ENCODE peak calls at places on chromosomes 6 and 20, in five cellular contexts. One of them, this sample, is unnamed.

GRCh38 chr6:51350308-51350904 is 531.7 kb downstream of the TFAP2B start:
- DNase-seq in IMR-90: no peak
- DNase-seq in cardiac fibroblast: peak
- DNase-seq in fibroblast of pulmonary artery: no peak
- DNase-seq in psoas muscle: no peak
- DNase-seq in this sample: no peak

GRCh38 chr20:1177680-1178079 is 7.1 kb downstream of the TMEM74B start:
- DNase-seq in IMR-90: peak
- DNase-seq in cardiac fibroblast: peak
- DNase-seq in fibroblast of pulmonary artery: peak
- DNase-seq in psoas muscle: no peak
- DNase-seq in this sample: no peak

GRCh38 chr20:7332169-7332568 is 564.7 kb downstream of the BMP2 start:
- DNase-seq in IMR-90: no peak
- DNase-seq in cardiac fibroblast: no peak
- DNase-seq in fibroblast of pulmonary artery: no peak
- DNase-seq in psoas muscle: no peak
- DNase-seq in this sample: no peak

GRCh38 chr6:139181236-139181635 is 46.4 kb downstream of the HECA start:
- DNase-seq in IMR-90: no peak
- DNase-seq in cardiac fibroblast: no peak
- DNase-seq in fibroblast of pulmonary artery: no peak
- DNase-seq in psoas muscle: no peak
- DNase-seq in this sample: no peak

GRCh38 chr6:57262491-57262890 is 40.4 kb upstream of the RAB23 start:
- DNase-seq in IMR-90: no peak
- DNase-seq in cardiac fibroblast: peak
- DNase-seq in fibroblast of pulmonary artery: no peak
- DNase-seq in psoas muscle: peak
- DNase-seq in this sample: no peak

GRCh38 chr6:10194816-10195639 is 219.8 kb downstream of the TFAP2A start:
- DNase-seq in IMR-90: no peak
- DNase-seq in cardiac fibroblast: no peak
- DNase-seq in fibroblast of pulmonary artery: no peak
- DNase-seq in psoas muscle: no peak
- DNase-seq in this sample: no peak

GRCh38 chr20:37295001-37295400 is 5.5 kb downstream of the MANBAL start:
- DNase-seq in IMR-90: peak
- DNase-seq in cardiac fibroblast: peak
- DNase-seq in fibroblast of pulmonary artery: peak
- DNase-seq in psoas muscle: no peak
- DNase-seq in this sample: peak

GRCh38 chr6:6970851-6971250 is 136.9 kb upstream of the RREB1 start:
- DNase-seq in IMR-90: no peak
- DNase-seq in cardiac fibroblast: no peak
- DNase-seq in fibroblast of pulmonary artery: no peak
- DNase-seq in psoas muscle: no peak
- DNase-seq in this sample: no peak

GRCh38 chr6:42136508-42137191 is 5.8 kb downstream of the C6orf132 start:
- DNase-seq in IMR-90: peak
- DNase-seq in cardiac fibroblast: peak
- DNase-seq in fibroblast of pulmonary artery: peak
- DNase-seq in psoas muscle: no peak
- DNase-seq in this sample: no peak
- H3K4me3 ChIP-seq in IMR-90: no peak
- H3K4me3 ChIP-seq in cardiac fibroblast: no peak
- H3K4me3 ChIP-seq in fibroblast of pulmonary artery: no peak
- H3K4me3 ChIP-seq in psoas muscle: no peak
- H3K4me3 ChIP-seq in this sample: no peak

DNA sequence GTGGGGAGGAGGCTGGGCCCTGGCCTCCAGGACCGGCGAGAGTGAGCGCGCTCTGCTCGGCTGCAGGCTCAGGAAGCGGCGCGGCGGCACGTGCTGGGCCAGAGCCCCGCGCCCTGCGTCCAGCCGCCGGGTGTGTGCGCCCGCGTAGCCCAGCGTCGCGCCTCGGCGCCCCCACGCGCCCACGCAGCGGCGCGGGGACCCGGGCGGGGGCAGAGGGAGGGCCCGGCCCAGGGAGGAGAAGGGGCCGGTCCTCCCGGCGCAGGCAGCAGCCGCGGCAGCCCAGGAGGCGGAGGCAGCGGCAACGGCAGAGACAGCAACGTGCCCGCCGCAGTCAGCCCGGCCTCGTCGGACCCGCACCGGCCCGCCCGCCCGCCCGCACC is at the start of gene EYA2:
- DNase-seq in IMR-90: peak
- DNase-seq in cardiac fibroblast: no peak
- DNase-seq in fibroblast of pulmonary artery: no peak
- DNase-seq in psoas muscle: peak
- DNase-seq in this sample: no peak
- H3K4me3 ChIP-seq in IMR-90: peak
- H3K4me3 ChIP-seq in cardiac fibroblast: no peak
- H3K4me3 ChIP-seq in fibroblast of pulmonary artery: no peak
- H3K4me3 ChIP-seq in psoas muscle: peak
- H3K4me3 ChIP-seq in this sample: peak

GRCh38 chr20:32511358-32512046 is 73.6 kb downstream of the NOL4L start:
- DNase-seq in IMR-90: no peak
- DNase-seq in cardiac fibroblast: no peak
- DNase-seq in fibroblast of pulmonary artery: no peak
- DNase-seq in psoas muscle: no peak
- DNase-seq in this sample: no peak
- H3K4me3 ChIP-seq in IMR-90: no peak
- H3K4me3 ChIP-seq in cardiac fibroblast: no peak
- H3K4me3 ChIP-seq in fibroblast of pulmonary artery: no peak
- H3K4me3 ChIP-seq in psoas muscle: no peak
- H3K4me3 ChIP-seq in this sample: no peak

DNA sequence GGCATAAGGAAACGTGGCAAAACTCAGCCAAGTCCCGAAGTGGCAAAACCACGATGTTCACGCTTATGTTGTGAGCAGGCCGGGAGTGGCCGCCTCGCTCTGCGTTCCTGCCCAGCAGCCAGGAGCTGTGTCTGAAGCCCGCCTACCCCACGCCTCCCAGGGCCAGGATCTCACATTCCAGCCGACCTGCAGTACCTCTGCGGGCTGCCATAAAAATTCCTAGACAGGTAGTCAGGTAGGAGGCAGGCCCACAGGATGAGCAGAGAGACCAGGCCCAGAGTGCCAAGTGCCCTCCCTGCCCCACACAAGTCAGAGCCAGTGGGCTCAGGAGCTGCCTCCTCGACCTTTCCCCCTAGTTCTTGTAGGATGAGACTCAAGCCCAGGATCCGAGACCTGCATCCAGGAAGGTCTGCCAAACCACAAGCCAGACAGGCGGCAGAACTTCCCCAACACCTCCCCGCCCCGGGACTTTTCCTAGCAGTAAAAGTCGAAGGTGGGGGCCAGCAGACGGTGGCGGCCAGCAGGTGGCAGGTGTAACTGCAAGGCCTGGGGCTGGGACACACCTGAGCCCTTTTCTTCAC is 16.7 kb downstream of the PMEPA1 start:
- DNase-seq in IMR-90: no peak
- DNase-seq in cardiac fibroblast: no peak
- DNase-seq in fibroblast of pulmonary artery: no peak
- DNase-seq in psoas muscle: no peak
- DNase-seq in this sample: no peak
- H3K4me3 ChIP-seq in IMR-90: no peak
- H3K4me3 ChIP-seq in cardiac fibroblast: no peak
- H3K4me3 ChIP-seq in fibroblast of pulmonary artery: no peak
- H3K4me3 ChIP-seq in psoas muscle: no peak
- H3K4me3 ChIP-seq in this sample: no peak

DNA sequence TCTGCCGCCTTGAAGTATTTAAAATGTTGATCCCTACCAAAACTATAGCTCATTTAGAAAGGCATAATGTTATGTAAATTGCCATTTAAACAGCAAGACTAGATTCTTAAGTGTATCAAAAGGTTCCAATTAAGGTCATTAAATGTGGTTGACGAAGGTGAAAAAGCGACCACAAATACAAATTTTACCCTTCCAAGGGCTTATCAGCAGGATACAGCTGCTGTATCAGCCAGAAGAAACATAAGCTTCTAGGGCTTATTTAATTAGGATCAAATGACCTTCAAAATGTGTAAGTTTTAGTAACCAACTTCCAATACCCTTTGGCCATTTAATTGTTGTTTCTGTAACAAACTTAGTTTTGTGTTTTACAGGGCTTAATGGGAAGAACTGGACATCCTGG is 139.9 kb downstream of the COL9A1 start:
- DNase-seq in IMR-90: no peak
- DNase-seq in cardiac fibroblast: no peak
- DNase-seq in fibroblast of pulmonary artery: no peak
- DNase-seq in psoas muscle: no peak
- DNase-seq in this sample: no peak
- H3K4me3 ChIP-seq in IMR-90: no peak
- H3K4me3 ChIP-seq in cardiac fibroblast: no peak
- H3K4me3 ChIP-seq in fibroblast of pulmonary artery: no peak
- H3K4me3 ChIP-seq in psoas muscle: no peak
- H3K4me3 ChIP-seq in this sample: no peak

DNA sequence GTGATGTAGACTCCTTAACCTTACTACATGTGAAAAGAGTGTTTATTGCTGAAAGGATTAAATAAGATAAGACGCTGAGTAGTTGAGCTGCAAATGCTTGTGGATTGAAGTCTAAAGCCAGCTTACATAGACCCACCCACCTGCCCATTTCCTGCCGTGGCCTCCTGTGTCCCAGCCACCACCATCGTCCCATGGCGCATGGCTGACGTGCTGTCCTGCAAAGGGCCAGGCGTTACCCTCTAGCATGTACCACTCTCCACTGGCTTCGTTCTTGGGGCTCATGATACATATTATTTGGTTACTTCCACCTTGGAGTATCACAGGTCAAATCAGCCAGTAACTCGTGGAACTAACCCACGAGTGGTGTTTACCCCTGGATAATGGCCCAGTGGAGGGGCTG is 181.8 kb downstream of the CDH4 start:
- DNase-seq in IMR-90: no peak
- DNase-seq in cardiac fibroblast: no peak
- DNase-seq in fibroblast of pulmonary artery: no peak
- DNase-seq in psoas muscle: no peak
- DNase-seq in this sample: no peak
- H3K4me3 ChIP-seq in IMR-90: no peak
- H3K4me3 ChIP-seq in cardiac fibroblast: no peak
- H3K4me3 ChIP-seq in fibroblast of pulmonary artery: no peak
- H3K4me3 ChIP-seq in psoas muscle: no peak
- H3K4me3 ChIP-seq in this sample: no peak

GRCh38 chr6:34525431-34526175 is 30.5 kb downstream of the SPDEF start:
- DNase-seq in IMR-90: no peak
- DNase-seq in cardiac fibroblast: no peak
- DNase-seq in fibroblast of pulmonary artery: no peak
- DNase-seq in psoas muscle: peak
- DNase-seq in this sample: no peak

GRCh38 chr6:34527751-34528670 is 28.1 kb downstream of the SPDEF start:
- DNase-seq in IMR-90: no peak
- DNase-seq in cardiac fibroblast: no peak
- DNase-seq in fibroblast of pulmonary artery: no peak
- DNase-seq in psoas muscle: peak
- DNase-seq in this sample: no peak

GRCh38 chr6:34526992-34527728 is 29.0 kb downstream of the SPDEF start:
- DNase-seq in IMR-90: peak
- DNase-seq in cardiac fibroblast: peak
- DNase-seq in fibroblast of pulmonary artery: peak
- DNase-seq in psoas muscle: peak
- DNase-seq in this sample: peak

GRCh38 chr6:34524989-34525388 is 31.1 kb downstream of the SPDEF start:
- DNase-seq in IMR-90: no peak
- DNase-seq in cardiac fibroblast: no peak
- DNase-seq in fibroblast of pulmonary artery: no peak
- DNase-seq in psoas muscle: peak
- DNase-seq in this sample: no peak

GRCh38 chr6:34526241-34526972 is 29.7 kb downstream of the SPDEF start:
- DNase-seq in IMR-90: no peak
- DNase-seq in cardiac fibroblast: no peak
- DNase-seq in fibroblast of pulmonary artery: no peak
- DNase-seq in psoas muscle: peak
- DNase-seq in this sample: no peak
- H3K4me3 ChIP-seq in IMR-90: peak
- H3K4me3 ChIP-seq in cardiac fibroblast: no peak
- H3K4me3 ChIP-seq in fibroblast of pulmonary artery: peak
- H3K4me3 ChIP-seq in psoas muscle: peak
- H3K4me3 ChIP-seq in this sample: no peak

GRCh38 chr6:133207754-133208153 is 33.4 kb upstream of the EYA4 start:
- DNase-seq in IMR-90: no peak
- DNase-seq in cardiac fibroblast: no peak
- DNase-seq in fibroblast of pulmonary artery: no peak
- DNase-seq in psoas muscle: no peak
- DNase-seq in this sample: no peak
- H3K4me3 ChIP-seq in IMR-90: no peak
- H3K4me3 ChIP-seq in cardiac fibroblast: no peak
- H3K4me3 ChIP-seq in fibroblast of pulmonary artery: no peak
- H3K4me3 ChIP-seq in psoas muscle: peak
- H3K4me3 ChIP-seq in this sample: no peak

GRCh38 chr20:47353224-47353696 is 3.2 kb downstream of the ZMYND8 start:
- DNase-seq in IMR-90: no peak
- DNase-seq in cardiac fibroblast: no peak
- DNase-seq in fibroblast of pulmonary artery: no peak
- DNase-seq in psoas muscle: no peak
- DNase-seq in this sample: no peak
- H3K4me3 ChIP-seq in IMR-90: no peak
- H3K4me3 ChIP-seq in cardiac fibroblast: peak
- H3K4me3 ChIP-seq in fibroblast of pulmonary artery: peak
- H3K4me3 ChIP-seq in psoas muscle: peak
- H3K4me3 ChIP-seq in this sample: no peak

GRCh38 chr6:157150076-157150475 is 173.2 kb downstream of the TMEM242 start:
- DNase-seq in IMR-90: peak
- DNase-seq in cardiac fibroblast: peak
- DNase-seq in fibroblast of pulmonary artery: peak
- DNase-seq in psoas muscle: no peak
- DNase-seq in this sample: no peak

GRCh38 chr6:157148391-157149323 is 174.7 kb downstream of the TMEM242 start:
- DNase-seq in IMR-90: peak
- DNase-seq in cardiac fibroblast: peak
- DNase-seq in fibroblast of pulmonary artery: peak
- DNase-seq in psoas muscle: peak
- DNase-seq in this sample: peak

GRCh38 chr6:157152544-157152943 is 170.8 kb downstream of the TMEM242 start:
- DNase-seq in IMR-90: no peak
- DNase-seq in cardiac fibroblast: no peak
- DNase-seq in fibroblast of pulmonary artery: no peak
- DNase-seq in psoas muscle: no peak
- DNase-seq in this sample: no peak

GRCh38 chr6:157151029-157151428 is 172.3 kb downstream of the TMEM242 start:
- DNase-seq in IMR-90: no peak
- DNase-seq in cardiac fibroblast: peak
- DNase-seq in fibroblast of pulmonary artery: peak
- DNase-seq in psoas muscle: no peak
- DNase-seq in this sample: no peak

DNA sequence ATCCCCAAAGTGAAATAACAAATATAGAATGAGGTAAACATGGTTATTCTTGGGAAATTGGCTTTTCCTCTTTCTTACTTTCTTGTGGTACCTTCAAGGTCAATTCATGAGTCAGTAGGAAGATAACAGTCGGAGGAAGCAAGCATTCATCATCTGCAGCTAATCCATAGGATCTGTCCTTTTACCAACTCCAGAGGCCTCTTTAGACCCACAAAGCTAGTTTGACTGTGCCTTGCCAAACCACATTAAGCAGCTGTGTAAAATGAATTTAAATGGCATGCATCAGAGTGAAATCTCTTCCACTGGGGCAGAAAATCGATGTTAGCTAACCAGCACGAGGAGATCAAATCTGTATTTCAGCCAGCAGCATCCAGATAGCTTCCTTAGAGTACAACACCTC is 171.3 kb downstream of the TMEM242 start:
- DNase-seq in IMR-90: peak
- DNase-seq in cardiac fibroblast: peak
- DNase-seq in fibroblast of pulmonary artery: peak
- DNase-seq in psoas muscle: no peak
- DNase-seq in this sample: no peak
- H3K4me3 ChIP-seq in IMR-90: no peak
- H3K4me3 ChIP-seq in cardiac fibroblast: no peak
- H3K4me3 ChIP-seq in fibroblast of pulmonary artery: no peak
- H3K4me3 ChIP-seq in psoas muscle: no peak
- H3K4me3 ChIP-seq in this sample: no peak